ENCODE peak calls at places on chromosomes 16 and 17, in six cellular contexts. One of them, this sample, is unnamed.

GRCh38 chr16:85314633-85315032 is 202.4 kb upstream of the CIBAR2 start:
- DNase-seq in AG04450: no peak
- DNase-seq in K562: no peak
- DNase-seq in mucosa of descending colon: no peak
- DNase-seq in right lobe of liver: no peak
- DNase-seq in GM12878: no peak
- DNase-seq in this sample: no peak

GRCh38 chr17:58267347-58268324 is 13.1 kb downstream of the MPO start:
- DNase-seq in right lobe of liver: no peak
- DNase-seq in mucosa of descending colon: no peak
- DNase-seq in AG04450: no peak
- DNase-seq in GM12878: no peak
- DNase-seq in K562: no peak
- DNase-seq in this sample: no peak

GRCh38 chr17:69997332-69997731 is 77.7 kb upstream of the KCNJ16 start:
- DNase-seq in K562: no peak
- DNase-seq in mucosa of descending colon: peak
- DNase-seq in right lobe of liver: no peak
- DNase-seq in GM12878: no peak
- DNase-seq in AG04450: no peak
- DNase-seq in this sample: no peak

GRCh38 chr17:27327397-27327796 is 33.5 kb downstream of the WSB1 start:
- DNase-seq in right lobe of liver: no peak
- DNase-seq in mucosa of descending colon: no peak
- DNase-seq in K562: no peak
- DNase-seq in GM12878: no peak
- DNase-seq in AG04450: no peak
- DNase-seq in this sample: no peak

GRCh38 chr17:36475346-36475970 is 11.0 kb upstream of the ZNHIT3 start:
- DNase-seq in mucosa of descending colon: no peak
- DNase-seq in GM12878: no peak
- DNase-seq in right lobe of liver: peak
- DNase-seq in K562: no peak
- DNase-seq in AG04450: no peak
- DNase-seq in this sample: no peak

GRCh38 chr16:71626018-71626857 is at the start of gene MARVELD3:
- DNase-seq in GM12878: no peak
- DNase-seq in AG04450: no peak
- DNase-seq in right lobe of liver: peak
- DNase-seq in mucosa of descending colon: peak
- DNase-seq in K562: peak
- DNase-seq in this sample: no peak

GRCh38 chr16:85998868-85999729 is 100.1 kb downstream of the IRF8 start:
- DNase-seq in mucosa of descending colon: no peak
- DNase-seq in K562: no peak
- DNase-seq in right lobe of liver: peak
- DNase-seq in GM12878: no peak
- DNase-seq in AG04450: no peak
- DNase-seq in this sample: peak

GRCh38 chr17:38463451-38463858 is 35.2 kb downstream of the ARHGAP23 start:
- DNase-seq in K562: no peak
- DNase-seq in GM12878: no peak
- DNase-seq in AG04450: no peak
- DNase-seq in mucosa of descending colon: no peak
- DNase-seq in right lobe of liver: peak
- DNase-seq in this sample: no peak

GRCh38 chr16:9665851-9666271 is 516.4 kb downstream of the GRIN2A start:
- DNase-seq in GM12878: no peak
- DNase-seq in K562: no peak
- DNase-seq in AG04450: no peak
- DNase-seq in right lobe of liver: no peak
- DNase-seq in mucosa of descending colon: peak
- DNase-seq in this sample: no peak

GRCh38 chr17:48194097-48194550 is 86.6 kb downstream of the SNX11 start:
- DNase-seq in mucosa of descending colon: no peak
- DNase-seq in AG04450: peak
- DNase-seq in K562: no peak
- DNase-seq in right lobe of liver: no peak
- DNase-seq in GM12878: no peak
- DNase-seq in this sample: no peak

GRCh38 chr17:57443781-57444180 is 187.5 kb downstream of the MSI2 start:
- DNase-seq in AG04450: no peak
- DNase-seq in K562: no peak
- DNase-seq in right lobe of liver: no peak
- DNase-seq in mucosa of descending colon: no peak
- DNase-seq in GM12878: no peak
- DNase-seq in this sample: no peak

GRCh38 chr16:4212934-4213296 is 29.0 kb downstream of the SRL start:
- DNase-seq in K562: no peak
- DNase-seq in right lobe of liver: no peak
- DNase-seq in AG04450: no peak
- DNase-seq in mucosa of descending colon: no peak
- DNase-seq in GM12878: no peak
- DNase-seq in this sample: no peak

GRCh38 chr16:4660454-4661007 is 32.8 kb upstream of the NUDT16L1 start:
- DNase-seq in AG04450: no peak
- DNase-seq in K562: peak
- DNase-seq in GM12878: no peak
- DNase-seq in right lobe of liver: no peak
- DNase-seq in mucosa of descending colon: peak
- DNase-seq in this sample: no peak

GRCh38 chr16:79770244-79771064 is 169.9 kb upstream of the MAF start:
- DNase-seq in K562: peak
- DNase-seq in AG04450: peak
- DNase-seq in mucosa of descending colon: peak
- DNase-seq in GM12878: peak
- DNase-seq in right lobe of liver: peak
- DNase-seq in this sample: peak

GRCh38 chr17:48444531-48445247 is 14.7 kb upstream of the SKAP1 start:
- DNase-seq in mucosa of descending colon: no peak
- DNase-seq in K562: peak
- DNase-seq in AG04450: no peak
- DNase-seq in GM12878: no peak
- DNase-seq in right lobe of liver: no peak
- DNase-seq in this sample: peak

GRCh38 chr17:19897901-19898300 is 30.2 kb upstream of the ULK2 start:
- DNase-seq in mucosa of descending colon: no peak
- DNase-seq in K562: no peak
- DNase-seq in GM12878: no peak
- DNase-seq in right lobe of liver: no peak
- DNase-seq in AG04450: peak
- DNase-seq in this sample: no peak

GRCh38 chr16:80369138-80369537 is 171.7 kb upstream of the DYNLRB2 start:
- DNase-seq in K562: no peak
- DNase-seq in mucosa of descending colon: no peak
- DNase-seq in GM12878: no peak
- DNase-seq in right lobe of liver: no peak
- DNase-seq in AG04450: no peak
- DNase-seq in this sample: no peak

GRCh38 chr16:77282345-77282744 is 83.1 kb downstream of the SYCE1L start:
- DNase-seq in GM12878: no peak
- DNase-seq in K562: no peak
- DNase-seq in mucosa of descending colon: no peak
- DNase-seq in AG04450: no peak
- DNase-seq in right lobe of liver: no peak
- DNase-seq in this sample: no peak

GRCh38 chr17:792277-792676 is 10.1 kb downstream of the MRM3 start:
- DNase-seq in AG04450: no peak
- DNase-seq in GM12878: no peak
- DNase-seq in right lobe of liver: no peak
- DNase-seq in mucosa of descending colon: no peak
- DNase-seq in K562: no peak
- DNase-seq in this sample: no peak
- H3K4me3 ChIP-seq in AG04450: no peak
- H3K4me3 ChIP-seq in GM12878: no peak
- H3K4me3 ChIP-seq in right lobe of liver: no peak
- H3K4me3 ChIP-seq in mucosa of descending colon: no peak
- H3K4me3 ChIP-seq in K562: no peak
- H3K4me3 ChIP-seq in this sample: no peak

DNA sequence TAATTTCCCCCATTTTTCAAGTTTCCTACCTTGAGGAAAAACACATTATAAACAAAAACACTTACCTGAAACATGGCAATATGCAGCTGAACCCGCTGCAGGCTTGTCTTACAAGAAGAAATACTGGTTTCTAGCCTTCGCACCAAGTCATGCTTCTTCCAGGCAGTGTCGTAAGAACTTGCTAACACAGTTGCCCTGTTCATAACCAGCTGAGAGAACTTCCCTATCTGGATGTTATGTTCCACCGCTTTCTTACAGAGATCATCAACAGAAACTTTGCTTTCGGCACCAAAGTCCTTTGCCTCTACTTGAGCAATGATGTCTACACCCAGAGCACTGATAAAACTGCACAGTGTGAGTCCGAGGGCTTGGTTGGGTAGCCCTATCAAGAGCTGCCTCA is 27.9 kb upstream of the ARL6IP1 start:
- DNase-seq in K562: no peak
- DNase-seq in GM12878: no peak
- DNase-seq in mucosa of descending colon: no peak
- DNase-seq in AG04450: no peak
- DNase-seq in right lobe of liver: no peak
- DNase-seq in this sample: no peak
- TF ChIP-seq CTCF in K562: no peak
- TF ChIP-seq CTCF in GM12878: no peak
- TF ChIP-seq CTCF in mucosa of descending colon: no peak
- TF ChIP-seq CTCF in AG04450: no peak
- TF ChIP-seq CTCF in right lobe of liver: no peak
- TF ChIP-seq CTCF in this sample: no peak

GRCh38 chr16:2077696-2078095 is 29.9 kb downstream of the TSC2 start:
- DNase-seq in K562: no peak
- DNase-seq in right lobe of liver: no peak
- DNase-seq in GM12878: no peak
- DNase-seq in AG04450: no peak
- DNase-seq in mucosa of descending colon: no peak
- DNase-seq in this sample: no peak

GRCh38 chr16:2075631-2076030 is 27.8 kb downstream of the TSC2 start:
- DNase-seq in GM12878: no peak
- DNase-seq in right lobe of liver: no peak
- DNase-seq in mucosa of descending colon: no peak
- DNase-seq in K562: no peak
- DNase-seq in AG04450: no peak
- DNase-seq in this sample: no peak

GRCh38 chr16:2078096-2078495 is 30.3 kb downstream of the TSC2 start:
- DNase-seq in mucosa of descending colon: no peak
- DNase-seq in right lobe of liver: no peak
- DNase-seq in AG04450: no peak
- DNase-seq in K562: no peak
- DNase-seq in GM12878: no peak
- DNase-seq in this sample: no peak

GRCh38 chr16:2077016-2077415 is 29.2 kb downstream of the TSC2 start:
- DNase-seq in AG04450: no peak
- DNase-seq in mucosa of descending colon: no peak
- DNase-seq in K562: no peak
- DNase-seq in right lobe of liver: no peak
- DNase-seq in GM12878: no peak
- DNase-seq in this sample: no peak

DNA sequence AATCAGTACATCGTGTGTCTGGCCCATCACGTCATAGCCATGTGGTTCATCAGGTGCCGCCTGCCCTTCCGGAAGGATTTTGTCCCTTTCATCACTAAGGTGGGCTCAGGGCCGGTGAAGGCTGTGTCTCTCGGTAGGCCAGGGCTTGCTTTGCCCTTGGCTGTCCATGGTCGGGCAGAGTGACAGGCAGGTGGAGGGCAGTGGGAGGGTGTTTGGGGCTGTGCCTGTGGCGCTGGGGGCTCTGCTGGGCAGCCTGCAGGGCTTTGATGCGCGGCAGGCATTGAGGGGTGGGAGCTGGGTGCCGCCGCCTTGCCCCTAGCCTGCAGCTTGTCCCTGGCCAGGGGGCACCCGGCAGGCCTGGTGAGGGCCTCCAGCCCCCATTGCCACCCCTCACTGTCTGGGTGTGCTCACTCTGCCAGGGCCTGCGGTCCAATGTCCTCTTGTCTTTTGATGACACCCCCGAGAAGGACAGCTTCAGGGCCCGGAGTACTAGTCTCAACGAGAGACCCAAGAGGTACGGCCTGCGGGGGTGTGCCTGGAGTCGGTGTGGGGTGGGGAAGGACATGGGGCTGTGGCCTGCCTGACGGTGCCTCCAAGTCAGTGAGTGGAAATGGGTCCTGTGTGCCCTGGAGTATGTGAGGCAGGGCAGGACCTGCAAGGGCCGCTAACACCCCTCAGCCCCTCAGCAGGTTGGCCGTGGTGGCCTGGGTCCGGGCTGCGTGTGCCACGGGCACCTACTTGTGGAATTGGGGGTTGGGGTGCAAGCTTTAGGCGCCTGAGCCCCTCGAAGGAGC is 28.5 kb downstream of the TSC2 start:
- DNase-seq in right lobe of liver: no peak
- DNase-seq in mucosa of descending colon: no peak
- DNase-seq in AG04450: no peak
- DNase-seq in GM12878: no peak
- DNase-seq in K562: no peak
- DNase-seq in this sample: no peak
- H3K4me3 ChIP-seq in right lobe of liver: no peak
- H3K4me3 ChIP-seq in mucosa of descending colon: no peak
- H3K4me3 ChIP-seq in AG04450: no peak
- H3K4me3 ChIP-seq in GM12878: no peak
- H3K4me3 ChIP-seq in K562: no peak
- H3K4me3 ChIP-seq in this sample: no peak

GRCh38 chr16:73483076-73483791 is 435.3 kb upstream of the ZFHX3 start:
- DNase-seq in K562: no peak
- DNase-seq in mucosa of descending colon: no peak
- DNase-seq in right lobe of liver: no peak
- DNase-seq in GM12878: no peak
- DNase-seq in AG04450: no peak
- DNase-seq in this sample: no peak

GRCh38 chr16:73483934-73484712 is 436.2 kb upstream of the ZFHX3 start:
- DNase-seq in right lobe of liver: no peak
- DNase-seq in mucosa of descending colon: no peak
- DNase-seq in AG04450: no peak
- DNase-seq in K562: no peak
- DNase-seq in GM12878: no peak
- DNase-seq in this sample: no peak

GRCh38 chr16:73480381-73480780 is 432.5 kb upstream of the ZFHX3 start:
- DNase-seq in AG04450: no peak
- DNase-seq in GM12878: no peak
- DNase-seq in mucosa of descending colon: no peak
- DNase-seq in right lobe of liver: no peak
- DNase-seq in K562: no peak
- DNase-seq in this sample: no peak
- TF ChIP-seq CTCF in AG04450: no peak
- TF ChIP-seq CTCF in GM12878: no peak
- TF ChIP-seq CTCF in mucosa of descending colon: no peak
- TF ChIP-seq CTCF in right lobe of liver: no peak
- TF ChIP-seq CTCF in K562: no peak
- TF ChIP-seq CTCF in this sample: no peak

GRCh38 chr17:12686486-12686885 is 20.8 kb downstream of the MYOCD start:
- DNase-seq in GM12878: no peak
- DNase-seq in K562: no peak
- DNase-seq in mucosa of descending colon: no peak
- DNase-seq in right lobe of liver: no peak
- DNase-seq in AG04450: no peak
- DNase-seq in this sample: no peak
- H3K4me3 ChIP-seq in GM12878: no peak
- H3K4me3 ChIP-seq in K562: no peak
- H3K4me3 ChIP-seq in mucosa of descending colon: no peak
- H3K4me3 ChIP-seq in right lobe of liver: no peak
- H3K4me3 ChIP-seq in AG04450: no peak
- H3K4me3 ChIP-seq in this sample: no peak